ENCODE peak calls at places on chromosomes 2 and 18, in five cellular contexts. One of them, this sample, is unnamed.

GRCh38 chr2:12032975-12033374 is 286.5 kb downstream of the LPIN1 start:
- DNase-seq in CD8-positive, alpha-beta T cell: no peak
- DNase-seq in stimulated activated CD4-positive, alpha-beta T cell treated with anti-CD3 and anti-CD28 coated beads, Interleukin-4, amount 100 ng/mL, for 48 hours: no peak
- DNase-seq in stimulated activated naive CD8-positive, alpha-beta T cell treated with anti-CD3 and anti-CD28 coated beads, Interleukin-15, Interleukin-2, amounts not matched to agents 100 U/mL and 50 U/mL, for 24 hours: no peak
- DNase-seq in activated CD4-positive, alpha-beta T cell treated with anti-CD3 and anti-CD28 coated beads, Interleukin-2, amount 50 U/mL, for 48 hours: no peak
- DNase-seq in this sample: no peak

GRCh38 chr18:57813245-57813644 is 10.1 kb upstream of the ATP8B1 start:
- DNase-seq in CD8-positive, alpha-beta T cell: no peak
- DNase-seq in stimulated activated naive CD8-positive, alpha-beta T cell treated with anti-CD3 and anti-CD28 coated beads, Interleukin-15, Interleukin-2, amounts not matched to agents 100 U/mL and 50 U/mL, for 24 hours: no peak
- DNase-seq in stimulated activated CD4-positive, alpha-beta T cell treated with anti-CD3 and anti-CD28 coated beads, Interleukin-4, amount 100 ng/mL, for 48 hours: no peak
- DNase-seq in activated CD4-positive, alpha-beta T cell treated with anti-CD3 and anti-CD28 coated beads, Interleukin-2, amount 50 U/mL, for 48 hours: no peak
- DNase-seq in this sample: no peak

GRCh38 chr2:214379227-214379626 is 31.6 kb upstream of the VWC2L start:
- DNase-seq in stimulated activated CD4-positive, alpha-beta T cell treated with anti-CD3 and anti-CD28 coated beads, Interleukin-4, amount 100 ng/mL, for 48 hours: no peak
- DNase-seq in stimulated activated naive CD8-positive, alpha-beta T cell treated with anti-CD3 and anti-CD28 coated beads, Interleukin-15, Interleukin-2, amounts not matched to agents 100 U/mL and 50 U/mL, for 24 hours: no peak
- DNase-seq in activated CD4-positive, alpha-beta T cell treated with anti-CD3 and anti-CD28 coated beads, Interleukin-2, amount 50 U/mL, for 48 hours: no peak
- DNase-seq in CD8-positive, alpha-beta T cell: no peak
- DNase-seq in this sample: no peak

GRCh38 chr2:100214265-100214961 is 72.0 kb upstream of the AFF3 start:
- DNase-seq in stimulated activated CD4-positive, alpha-beta T cell treated with anti-CD3 and anti-CD28 coated beads, Interleukin-4, amount 100 ng/mL, for 48 hours: no peak
- DNase-seq in activated CD4-positive, alpha-beta T cell treated with anti-CD3 and anti-CD28 coated beads, Interleukin-2, amount 50 U/mL, for 48 hours: no peak
- DNase-seq in stimulated activated naive CD8-positive, alpha-beta T cell treated with anti-CD3 and anti-CD28 coated beads, Interleukin-15, Interleukin-2, amounts not matched to agents 100 U/mL and 50 U/mL, for 24 hours: no peak
- DNase-seq in CD8-positive, alpha-beta T cell: no peak
- DNase-seq in this sample: no peak

GRCh38 chr2:105071379-105071778 is 33.5 kb downstream of the MRPS9 start:
- DNase-seq in activated CD4-positive, alpha-beta T cell treated with anti-CD3 and anti-CD28 coated beads, Interleukin-2, amount 50 U/mL, for 48 hours: no peak
- DNase-seq in stimulated activated naive CD8-positive, alpha-beta T cell treated with anti-CD3 and anti-CD28 coated beads, Interleukin-15, Interleukin-2, amounts not matched to agents 100 U/mL and 50 U/mL, for 24 hours: no peak
- DNase-seq in CD8-positive, alpha-beta T cell: no peak
- DNase-seq in stimulated activated CD4-positive, alpha-beta T cell treated with anti-CD3 and anti-CD28 coated beads, Interleukin-4, amount 100 ng/mL, for 48 hours: no peak
- DNase-seq in this sample: no peak

GRCh38 chr18:8656226-8656625 is 47.0 kb downstream of the RAB12 start:
- DNase-seq in CD8-positive, alpha-beta T cell: no peak
- DNase-seq in stimulated activated naive CD8-positive, alpha-beta T cell treated with anti-CD3 and anti-CD28 coated beads, Interleukin-15, Interleukin-2, amounts not matched to agents 100 U/mL and 50 U/mL, for 24 hours: no peak
- DNase-seq in stimulated activated CD4-positive, alpha-beta T cell treated with anti-CD3 and anti-CD28 coated beads, Interleukin-4, amount 100 ng/mL, for 48 hours: no peak
- DNase-seq in activated CD4-positive, alpha-beta T cell treated with anti-CD3 and anti-CD28 coated beads, Interleukin-2, amount 50 U/mL, for 48 hours: no peak
- DNase-seq in this sample: no peak

GRCh38 chr2:75450068-75450467 is 110.7 kb downstream of the EVA1A start:
- DNase-seq in CD8-positive, alpha-beta T cell: no peak
- DNase-seq in stimulated activated naive CD8-positive, alpha-beta T cell treated with anti-CD3 and anti-CD28 coated beads, Interleukin-15, Interleukin-2, amounts not matched to agents 100 U/mL and 50 U/mL, for 24 hours: no peak
- DNase-seq in activated CD4-positive, alpha-beta T cell treated with anti-CD3 and anti-CD28 coated beads, Interleukin-2, amount 50 U/mL, for 48 hours: no peak
- DNase-seq in stimulated activated CD4-positive, alpha-beta T cell treated with anti-CD3 and anti-CD28 coated beads, Interleukin-4, amount 100 ng/mL, for 48 hours: no peak
- DNase-seq in this sample: no peak

GRCh38 chr2:108449410-108450200 is 599 bp downstream of the GCC2 start:
- DNase-seq in CD8-positive, alpha-beta T cell: no peak
- DNase-seq in stimulated activated naive CD8-positive, alpha-beta T cell treated with anti-CD3 and anti-CD28 coated beads, Interleukin-15, Interleukin-2, amounts not matched to agents 100 U/mL and 50 U/mL, for 24 hours: peak; percentile 24
- DNase-seq in activated CD4-positive, alpha-beta T cell treated with anti-CD3 and anti-CD28 coated beads, Interleukin-2, amount 50 U/mL, for 48 hours: peak; percentile 40
- DNase-seq in stimulated activated CD4-positive, alpha-beta T cell treated with anti-CD3 and anti-CD28 coated beads, Interleukin-4, amount 100 ng/mL, for 48 hours: no peak
- DNase-seq in this sample: peak; percentile 53

GRCh38 chr2:129375587-129375986 is 603.9 kb upstream of the RAB6C start:
- DNase-seq in activated CD4-positive, alpha-beta T cell treated with anti-CD3 and anti-CD28 coated beads, Interleukin-2, amount 50 U/mL, for 48 hours: no peak
- DNase-seq in stimulated activated CD4-positive, alpha-beta T cell treated with anti-CD3 and anti-CD28 coated beads, Interleukin-4, amount 100 ng/mL, for 48 hours: no peak
- DNase-seq in stimulated activated naive CD8-positive, alpha-beta T cell treated with anti-CD3 and anti-CD28 coated beads, Interleukin-15, Interleukin-2, amounts not matched to agents 100 U/mL and 50 U/mL, for 24 hours: no peak
- DNase-seq in CD8-positive, alpha-beta T cell: no peak
- DNase-seq in this sample: no peak

GRCh38 chr2:239873656-239874635 is 151.2 kb downstream of the NDUFA10 start:
- DNase-seq in CD8-positive, alpha-beta T cell: peak; percentile 37
- DNase-seq in stimulated activated naive CD8-positive, alpha-beta T cell treated with anti-CD3 and anti-CD28 coated beads, Interleukin-15, Interleukin-2, amounts not matched to agents 100 U/mL and 50 U/mL, for 24 hours: no peak
- DNase-seq in stimulated activated CD4-positive, alpha-beta T cell treated with anti-CD3 and anti-CD28 coated beads, Interleukin-4, amount 100 ng/mL, for 48 hours: no peak
- DNase-seq in activated CD4-positive, alpha-beta T cell treated with anti-CD3 and anti-CD28 coated beads, Interleukin-2, amount 50 U/mL, for 48 hours: no peak
- DNase-seq in this sample: peak; percentile 5

GRCh38 chr2:163580757-163581156 is 155.1 kb downstream of the FIGN start:
- DNase-seq in stimulated activated naive CD8-positive, alpha-beta T cell treated with anti-CD3 and anti-CD28 coated beads, Interleukin-15, Interleukin-2, amounts not matched to agents 100 U/mL and 50 U/mL, for 24 hours: no peak
- DNase-seq in CD8-positive, alpha-beta T cell: no peak
- DNase-seq in activated CD4-positive, alpha-beta T cell treated with anti-CD3 and anti-CD28 coated beads, Interleukin-2, amount 50 U/mL, for 48 hours: no peak
- DNase-seq in stimulated activated CD4-positive, alpha-beta T cell treated with anti-CD3 and anti-CD28 coated beads, Interleukin-4, amount 100 ng/mL, for 48 hours: no peak
- DNase-seq in this sample: no peak

GRCh38 chr18:22286576-22286975 is 117.2 kb downstream of the GATA6 start:
- DNase-seq in stimulated activated CD4-positive, alpha-beta T cell treated with anti-CD3 and anti-CD28 coated beads, Interleukin-4, amount 100 ng/mL, for 48 hours: no peak
- DNase-seq in activated CD4-positive, alpha-beta T cell treated with anti-CD3 and anti-CD28 coated beads, Interleukin-2, amount 50 U/mL, for 48 hours: no peak
- DNase-seq in CD8-positive, alpha-beta T cell: no peak
- DNase-seq in stimulated activated naive CD8-positive, alpha-beta T cell treated with anti-CD3 and anti-CD28 coated beads, Interleukin-15, Interleukin-2, amounts not matched to agents 100 U/mL and 50 U/mL, for 24 hours: no peak
- DNase-seq in this sample: no peak

GRCh38 chr2:1690056-1690775 is 54.1 kb downstream of the PXDN start:
- DNase-seq in CD8-positive, alpha-beta T cell: no peak
- DNase-seq in activated CD4-positive, alpha-beta T cell treated with anti-CD3 and anti-CD28 coated beads, Interleukin-2, amount 50 U/mL, for 48 hours: no peak
- DNase-seq in stimulated activated CD4-positive, alpha-beta T cell treated with anti-CD3 and anti-CD28 coated beads, Interleukin-4, amount 100 ng/mL, for 48 hours: no peak
- DNase-seq in stimulated activated naive CD8-positive, alpha-beta T cell treated with anti-CD3 and anti-CD28 coated beads, Interleukin-15, Interleukin-2, amounts not matched to agents 100 U/mL and 50 U/mL, for 24 hours: no peak
- DNase-seq in this sample: no peak

GRCh38 chr2:177724398-177725287 is 332.1 kb downstream of the AGPS start:
- DNase-seq in CD8-positive, alpha-beta T cell: peak; percentile 56
- DNase-seq in activated CD4-positive, alpha-beta T cell treated with anti-CD3 and anti-CD28 coated beads, Interleukin-2, amount 50 U/mL, for 48 hours: peak; percentile 52
- DNase-seq in stimulated activated CD4-positive, alpha-beta T cell treated with anti-CD3 and anti-CD28 coated beads, Interleukin-4, amount 100 ng/mL, for 48 hours: peak; percentile 29
- DNase-seq in stimulated activated naive CD8-positive, alpha-beta T cell treated with anti-CD3 and anti-CD28 coated beads, Interleukin-15, Interleukin-2, amounts not matched to agents 100 U/mL and 50 U/mL, for 24 hours: peak; percentile 61
- DNase-seq in this sample: peak; percentile 67

GRCh38 chr2:186456941-186457340 is 29.1 kb upstream of the ZC3H15 start:
- DNase-seq in activated CD4-positive, alpha-beta T cell treated with anti-CD3 and anti-CD28 coated beads, Interleukin-2, amount 50 U/mL, for 48 hours: no peak
- DNase-seq in stimulated activated naive CD8-positive, alpha-beta T cell treated with anti-CD3 and anti-CD28 coated beads, Interleukin-15, Interleukin-2, amounts not matched to agents 100 U/mL and 50 U/mL, for 24 hours: no peak
- DNase-seq in stimulated activated CD4-positive, alpha-beta T cell treated with anti-CD3 and anti-CD28 coated beads, Interleukin-4, amount 100 ng/mL, for 48 hours: no peak
- DNase-seq in CD8-positive, alpha-beta T cell: no peak
- DNase-seq in this sample: no peak

GRCh38 chr2:25341031-25341727 is 546 bp downstream of the DNMT3A start:
- DNase-seq in stimulated activated naive CD8-positive, alpha-beta T cell treated with anti-CD3 and anti-CD28 coated beads, Interleukin-15, Interleukin-2, amounts not matched to agents 100 U/mL and 50 U/mL, for 24 hours: peak; percentile 57
- DNase-seq in stimulated activated CD4-positive, alpha-beta T cell treated with anti-CD3 and anti-CD28 coated beads, Interleukin-4, amount 100 ng/mL, for 48 hours: no peak
- DNase-seq in CD8-positive, alpha-beta T cell: no peak
- DNase-seq in activated CD4-positive, alpha-beta T cell treated with anti-CD3 and anti-CD28 coated beads, Interleukin-2, amount 50 U/mL, for 48 hours: peak; percentile 30
- DNase-seq in this sample: peak; percentile 42

GRCh38 chr2:47041065-47041464 is 114.0 kb downstream of the STPG4 start:
- DNase-seq in activated CD4-positive, alpha-beta T cell treated with anti-CD3 and anti-CD28 coated beads, Interleukin-2, amount 50 U/mL, for 48 hours: no peak
- DNase-seq in CD8-positive, alpha-beta T cell: no peak
- DNase-seq in stimulated activated naive CD8-positive, alpha-beta T cell treated with anti-CD3 and anti-CD28 coated beads, Interleukin-15, Interleukin-2, amounts not matched to agents 100 U/mL and 50 U/mL, for 24 hours: no peak
- DNase-seq in stimulated activated CD4-positive, alpha-beta T cell treated with anti-CD3 and anti-CD28 coated beads, Interleukin-4, amount 100 ng/mL, for 48 hours: no peak
- DNase-seq in this sample: no peak

GRCh38 chr2:147026664-147027278 is 818.1 kb upstream of the ACVR2A start:
- DNase-seq in stimulated activated naive CD8-positive, alpha-beta T cell treated with anti-CD3 and anti-CD28 coated beads, Interleukin-15, Interleukin-2, amounts not matched to agents 100 U/mL and 50 U/mL, for 24 hours: no peak
- DNase-seq in activated CD4-positive, alpha-beta T cell treated with anti-CD3 and anti-CD28 coated beads, Interleukin-2, amount 50 U/mL, for 48 hours: no peak
- DNase-seq in CD8-positive, alpha-beta T cell: no peak
- DNase-seq in stimulated activated CD4-positive, alpha-beta T cell treated with anti-CD3 and anti-CD28 coated beads, Interleukin-4, amount 100 ng/mL, for 48 hours: no peak
- DNase-seq in this sample: no peak

GRCh38 chr18:24400587-24400986 is 3.0 kb upstream of the OSBPL1A start:
- DNase-seq in stimulated activated CD4-positive, alpha-beta T cell treated with anti-CD3 and anti-CD28 coated beads, Interleukin-4, amount 100 ng/mL, for 48 hours: no peak
- DNase-seq in CD8-positive, alpha-beta T cell: no peak
- DNase-seq in activated CD4-positive, alpha-beta T cell treated with anti-CD3 and anti-CD28 coated beads, Interleukin-2, amount 50 U/mL, for 48 hours: no peak
- DNase-seq in stimulated activated naive CD8-positive, alpha-beta T cell treated with anti-CD3 and anti-CD28 coated beads, Interleukin-15, Interleukin-2, amounts not matched to agents 100 U/mL and 50 U/mL, for 24 hours: no peak
- DNase-seq in this sample: no peak

GRCh38 chr18:74148543-74149070 is 284 bp downstream of the TIMM21 start:
- DNase-seq in stimulated activated CD4-positive, alpha-beta T cell treated with anti-CD3 and anti-CD28 coated beads, Interleukin-4, amount 100 ng/mL, for 48 hours: no peak
- DNase-seq in activated CD4-positive, alpha-beta T cell treated with anti-CD3 and anti-CD28 coated beads, Interleukin-2, amount 50 U/mL, for 48 hours: peak; percentile 9
- DNase-seq in CD8-positive, alpha-beta T cell: no peak
- DNase-seq in stimulated activated naive CD8-positive, alpha-beta T cell treated with anti-CD3 and anti-CD28 coated beads, Interleukin-15, Interleukin-2, amounts not matched to agents 100 U/mL and 50 U/mL, for 24 hours: peak; percentile 15
- DNase-seq in this sample: no peak

GRCh38 chr2:152426801-152427200 is 91.8 kb downstream of the FMNL2 start:
- DNase-seq in stimulated activated CD4-positive, alpha-beta T cell treated with anti-CD3 and anti-CD28 coated beads, Interleukin-4, amount 100 ng/mL, for 48 hours: no peak
- DNase-seq in activated CD4-positive, alpha-beta T cell treated with anti-CD3 and anti-CD28 coated beads, Interleukin-2, amount 50 U/mL, for 48 hours: no peak
- DNase-seq in CD8-positive, alpha-beta T cell: no peak
- DNase-seq in stimulated activated naive CD8-positive, alpha-beta T cell treated with anti-CD3 and anti-CD28 coated beads, Interleukin-15, Interleukin-2, amounts not matched to agents 100 U/mL and 50 U/mL, for 24 hours: no peak
- DNase-seq in this sample: no peak

GRCh38 chr2:197322729-197323720 is 12.4 kb upstream of the ANKRD44 start:
- DNase-seq in stimulated activated naive CD8-positive, alpha-beta T cell treated with anti-CD3 and anti-CD28 coated beads, Interleukin-15, Interleukin-2, amounts not matched to agents 100 U/mL and 50 U/mL, for 24 hours: no peak
- DNase-seq in stimulated activated CD4-positive, alpha-beta T cell treated with anti-CD3 and anti-CD28 coated beads, Interleukin-4, amount 100 ng/mL, for 48 hours: no peak
- DNase-seq in activated CD4-positive, alpha-beta T cell treated with anti-CD3 and anti-CD28 coated beads, Interleukin-2, amount 50 U/mL, for 48 hours: no peak
- DNase-seq in CD8-positive, alpha-beta T cell: peak; percentile 72
- DNase-seq in this sample: no peak

GRCh38 chr2:240387669-240388358 is 47.6 kb upstream of the GPC1 start:
- DNase-seq in CD8-positive, alpha-beta T cell: no peak
- DNase-seq in stimulated activated naive CD8-positive, alpha-beta T cell treated with anti-CD3 and anti-CD28 coated beads, Interleukin-15, Interleukin-2, amounts not matched to agents 100 U/mL and 50 U/mL, for 24 hours: no peak
- DNase-seq in activated CD4-positive, alpha-beta T cell treated with anti-CD3 and anti-CD28 coated beads, Interleukin-2, amount 50 U/mL, for 48 hours: no peak
- DNase-seq in stimulated activated CD4-positive, alpha-beta T cell treated with anti-CD3 and anti-CD28 coated beads, Interleukin-4, amount 100 ng/mL, for 48 hours: no peak
- DNase-seq in this sample: no peak

GRCh38 chr2:222751821-222752719 is 80.6 kb downstream of the MOGAT1 start:
- DNase-seq in stimulated activated CD4-positive, alpha-beta T cell treated with anti-CD3 and anti-CD28 coated beads, Interleukin-4, amount 100 ng/mL, for 48 hours: no peak
- DNase-seq in stimulated activated naive CD8-positive, alpha-beta T cell treated with anti-CD3 and anti-CD28 coated beads, Interleukin-15, Interleukin-2, amounts not matched to agents 100 U/mL and 50 U/mL, for 24 hours: no peak
- DNase-seq in CD8-positive, alpha-beta T cell: no peak
- DNase-seq in activated CD4-positive, alpha-beta T cell treated with anti-CD3 and anti-CD28 coated beads, Interleukin-2, amount 50 U/mL, for 48 hours: no peak
- DNase-seq in this sample: peak; percentile 55

GRCh38 chr2:65377556-65378307 is 54.7 kb downstream of the SPRED2 start:
- DNase-seq in CD8-positive, alpha-beta T cell: no peak
- DNase-seq in activated CD4-positive, alpha-beta T cell treated with anti-CD3 and anti-CD28 coated beads, Interleukin-2, amount 50 U/mL, for 48 hours: peak; percentile 18
- DNase-seq in stimulated activated CD4-positive, alpha-beta T cell treated with anti-CD3 and anti-CD28 coated beads, Interleukin-4, amount 100 ng/mL, for 48 hours: no peak
- DNase-seq in stimulated activated naive CD8-positive, alpha-beta T cell treated with anti-CD3 and anti-CD28 coated beads, Interleukin-15, Interleukin-2, amounts not matched to agents 100 U/mL and 50 U/mL, for 24 hours: peak; percentile 46
- DNase-seq in this sample: no peak

GRCh38 chr2:240355001-240355891 is 80.2 kb upstream of the GPC1 start:
- DNase-seq in CD8-positive, alpha-beta T cell: no peak
- DNase-seq in stimulated activated naive CD8-positive, alpha-beta T cell treated with anti-CD3 and anti-CD28 coated beads, Interleukin-15, Interleukin-2, amounts not matched to agents 100 U/mL and 50 U/mL, for 24 hours: no peak
- DNase-seq in stimulated activated CD4-positive, alpha-beta T cell treated with anti-CD3 and anti-CD28 coated beads, Interleukin-4, amount 100 ng/mL, for 48 hours: no peak
- DNase-seq in activated CD4-positive, alpha-beta T cell treated with anti-CD3 and anti-CD28 coated beads, Interleukin-2, amount 50 U/mL, for 48 hours: no peak
- DNase-seq in this sample: no peak

GRCh38 chr2:232292395-232293154 is 86.0 kb upstream of the ALPP start:
- DNase-seq in CD8-positive, alpha-beta T cell: peak; percentile 67
- DNase-seq in stimulated activated naive CD8-positive, alpha-beta T cell treated with anti-CD3 and anti-CD28 coated beads, Interleukin-15, Interleukin-2, amounts not matched to agents 100 U/mL and 50 U/mL, for 24 hours: peak; percentile 65
- DNase-seq in activated CD4-positive, alpha-beta T cell treated with anti-CD3 and anti-CD28 coated beads, Interleukin-2, amount 50 U/mL, for 48 hours: peak; percentile 76
- DNase-seq in stimulated activated CD4-positive, alpha-beta T cell treated with anti-CD3 and anti-CD28 coated beads, Interleukin-4, amount 100 ng/mL, for 48 hours: peak; percentile 57
- DNase-seq in this sample: peak; percentile 61

GRCh38 chr2:62007555-62007954 is 102.1 kb downstream of the COMMD1 start:
- DNase-seq in CD8-positive, alpha-beta T cell: no peak
- DNase-seq in stimulated activated CD4-positive, alpha-beta T cell treated with anti-CD3 and anti-CD28 coated beads, Interleukin-4, amount 100 ng/mL, for 48 hours: no peak
- DNase-seq in stimulated activated naive CD8-positive, alpha-beta T cell treated with anti-CD3 and anti-CD28 coated beads, Interleukin-15, Interleukin-2, amounts not matched to agents 100 U/mL and 50 U/mL, for 24 hours: no peak
- DNase-seq in activated CD4-positive, alpha-beta T cell treated with anti-CD3 and anti-CD28 coated beads, Interleukin-2, amount 50 U/mL, for 48 hours: no peak
- DNase-seq in this sample: no peak

GRCh38 chr2:36963734-36964133 is 2.6 kb downstream of the STRN start:
- DNase-seq in CD8-positive, alpha-beta T cell: no peak
- DNase-seq in stimulated activated naive CD8-positive, alpha-beta T cell treated with anti-CD3 and anti-CD28 coated beads, Interleukin-15, Interleukin-2, amounts not matched to agents 100 U/mL and 50 U/mL, for 24 hours: no peak
- DNase-seq in stimulated activated CD4-positive, alpha-beta T cell treated with anti-CD3 and anti-CD28 coated beads, Interleukin-4, amount 100 ng/mL, for 48 hours: no peak
- DNase-seq in activated CD4-positive, alpha-beta T cell treated with anti-CD3 and anti-CD28 coated beads, Interleukin-2, amount 50 U/mL, for 48 hours: no peak
- DNase-seq in this sample: no peak

GRCh38 chr2:1713156-1713838 is 31.0 kb downstream of the PXDN start:
- DNase-seq in stimulated activated naive CD8-positive, alpha-beta T cell treated with anti-CD3 and anti-CD28 coated beads, Interleukin-15, Interleukin-2, amounts not matched to agents 100 U/mL and 50 U/mL, for 24 hours: no peak
- DNase-seq in stimulated activated CD4-positive, alpha-beta T cell treated with anti-CD3 and anti-CD28 coated beads, Interleukin-4, amount 100 ng/mL, for 48 hours: no peak
- DNase-seq in CD8-positive, alpha-beta T cell: no peak
- DNase-seq in activated CD4-positive, alpha-beta T cell treated with anti-CD3 and anti-CD28 coated beads, Interleukin-2, amount 50 U/mL, for 48 hours: no peak
- DNase-seq in this sample: no peak

GRCh38 chr2:96888082-96889011 is 18.5 kb upstream of the SEMA4C start:
- DNase-seq in stimulated activated CD4-positive, alpha-beta T cell treated with anti-CD3 and anti-CD28 coated beads, Interleukin-4, amount 100 ng/mL, for 48 hours: no peak
- DNase-seq in stimulated activated naive CD8-positive, alpha-beta T cell treated with anti-CD3 and anti-CD28 coated beads, Interleukin-15, Interleukin-2, amounts not matched to agents 100 U/mL and 50 U/mL, for 24 hours: no peak
- DNase-seq in activated CD4-positive, alpha-beta T cell treated with anti-CD3 and anti-CD28 coated beads, Interleukin-2, amount 50 U/mL, for 48 hours: no peak
- DNase-seq in CD8-positive, alpha-beta T cell: no peak
- DNase-seq in this sample: no peak

GRCh38 chr2:24883946-24884345 is 36.1 kb downstream of the ADCY3 start:
- DNase-seq in activated CD4-positive, alpha-beta T cell treated with anti-CD3 and anti-CD28 coated beads, Interleukin-2, amount 50 U/mL, for 48 hours: no peak
- DNase-seq in stimulated activated naive CD8-positive, alpha-beta T cell treated with anti-CD3 and anti-CD28 coated beads, Interleukin-15, Interleukin-2, amounts not matched to agents 100 U/mL and 50 U/mL, for 24 hours: no peak
- DNase-seq in CD8-positive, alpha-beta T cell: no peak
- DNase-seq in stimulated activated CD4-positive, alpha-beta T cell treated with anti-CD3 and anti-CD28 coated beads, Interleukin-4, amount 100 ng/mL, for 48 hours: no peak
- DNase-seq in this sample: no peak

GRCh38 chr18:23977103-23977502 is 37.5 kb upstream of the TTC39C start:
- DNase-seq in stimulated activated naive CD8-positive, alpha-beta T cell treated with anti-CD3 and anti-CD28 coated beads, Interleukin-15, Interleukin-2, amounts not matched to agents 100 U/mL and 50 U/mL, for 24 hours: no peak
- DNase-seq in CD8-positive, alpha-beta T cell: no peak
- DNase-seq in activated CD4-positive, alpha-beta T cell treated with anti-CD3 and anti-CD28 coated beads, Interleukin-2, amount 50 U/mL, for 48 hours: no peak
- DNase-seq in stimulated activated CD4-positive, alpha-beta T cell treated with anti-CD3 and anti-CD28 coated beads, Interleukin-4, amount 100 ng/mL, for 48 hours: no peak
- DNase-seq in this sample: no peak

GRCh38 chr2:3223080-3223923 is 154.3 kb downstream of the EIPR1 start:
- DNase-seq in activated CD4-positive, alpha-beta T cell treated with anti-CD3 and anti-CD28 coated beads, Interleukin-2, amount 50 U/mL, for 48 hours: peak; percentile 94
- DNase-seq in stimulated activated naive CD8-positive, alpha-beta T cell treated with anti-CD3 and anti-CD28 coated beads, Interleukin-15, Interleukin-2, amounts not matched to agents 100 U/mL and 50 U/mL, for 24 hours: peak; percentile 88
- DNase-seq in CD8-positive, alpha-beta T cell: peak; percentile 59
- DNase-seq in stimulated activated CD4-positive, alpha-beta T cell treated with anti-CD3 and anti-CD28 coated beads, Interleukin-4, amount 100 ng/mL, for 48 hours: peak; percentile 73
- DNase-seq in this sample: no peak

GRCh38 chr2:235936493-235936892 is 231.7 kb downstream of the GBX2 start:
- DNase-seq in CD8-positive, alpha-beta T cell: no peak
- DNase-seq in activated CD4-positive, alpha-beta T cell treated with anti-CD3 and anti-CD28 coated beads, Interleukin-2, amount 50 U/mL, for 48 hours: peak; percentile 14
- DNase-seq in stimulated activated CD4-positive, alpha-beta T cell treated with anti-CD3 and anti-CD28 coated beads, Interleukin-4, amount 100 ng/mL, for 48 hours: no peak
- DNase-seq in stimulated activated naive CD8-positive, alpha-beta T cell treated with anti-CD3 and anti-CD28 coated beads, Interleukin-15, Interleukin-2, amounts not matched to agents 100 U/mL and 50 U/mL, for 24 hours: peak; percentile 7
- DNase-seq in this sample: peak; percentile 14

GRCh38 chr2:192414794-192415193 is 220.1 kb upstream of the TMEFF2 start:
- DNase-seq in activated CD4-positive, alpha-beta T cell treated with anti-CD3 and anti-CD28 coated beads, Interleukin-2, amount 50 U/mL, for 48 hours: no peak
- DNase-seq in stimulated activated naive CD8-positive, alpha-beta T cell treated with anti-CD3 and anti-CD28 coated beads, Interleukin-15, Interleukin-2, amounts not matched to agents 100 U/mL and 50 U/mL, for 24 hours: no peak
- DNase-seq in CD8-positive, alpha-beta T cell: no peak
- DNase-seq in stimulated activated CD4-positive, alpha-beta T cell treated with anti-CD3 and anti-CD28 coated beads, Interleukin-4, amount 100 ng/mL, for 48 hours: no peak
- DNase-seq in this sample: no peak

GRCh38 chr2:177598321-177598922 is 205.8 kb downstream of the AGPS start:
- DNase-seq in stimulated activated naive CD8-positive, alpha-beta T cell treated with anti-CD3 and anti-CD28 coated beads, Interleukin-15, Interleukin-2, amounts not matched to agents 100 U/mL and 50 U/mL, for 24 hours: no peak
- DNase-seq in CD8-positive, alpha-beta T cell: no peak
- DNase-seq in activated CD4-positive, alpha-beta T cell treated with anti-CD3 and anti-CD28 coated beads, Interleukin-2, amount 50 U/mL, for 48 hours: no peak
- DNase-seq in stimulated activated CD4-positive, alpha-beta T cell treated with anti-CD3 and anti-CD28 coated beads, Interleukin-4, amount 100 ng/mL, for 48 hours: no peak
- DNase-seq in this sample: no peak

This sample was measured in DND-41.